ENCODE peak calls at places on chromosomes 6 and 20, in six cellular contexts. N is psoas muscle, J is colonic mucosa, E is GM12865, G is endothelial cell, W is AG04450. P is an unnamed sample.

GRCh38 chr6:137218473-137218916 is 690 bp downstream of the IFNGR1 start:
- DNase-seq in G (no peak), E (peak; percentile 68), W (no peak), J (peak; percentile 57), N (peak; percentile 67), P (peak; percentile 76)

GRCh38 chr6:98041072-98041471 is 758.1 kb upstream of the MMS22L start:
- DNase-seq in N (no peak), J (no peak), E (no peak), W (no peak), G (no peak), P (no peak)

GRCh38 chr6:127102299-127102698 is 16.2 kb upstream of the RSPO3 start:
- DNase-seq in J (no peak), N (no peak), E (no peak), G (no peak), W (peak; percentile 49), P (no peak)

GRCh38 chr20:2237059-2237458 is 58.7 kb upstream of the TGM3 start:
- DNase-seq in E (no peak), J (peak; percentile 39), W (peak; percentile 67), N (peak; percentile 76), G (no peak), P (no peak)

GRCh38 chr6:29531668-29532067 is 27.9 kb downstream of the UBD start:
- DNase-seq in W (no peak), E (no peak), N (no peak), J (no peak), G (no peak), P (peak; percentile 59)

GRCh38 chr20:24968278-24968677 is 19.2 kb downstream of the CST7 start:
- DNase-seq in W (no peak), N (no peak), J (no peak), E (no peak), G (no peak), P (no peak)

GRCh38 chr6:7650876-7651275 is 60.9 kb downstream of the SNRNP48 start:
- DNase-seq in G (no peak), N (no peak), E (no peak), J (no peak), W (no peak), P (no peak)

GRCh38 chr6:139539852-139540251 is 165.4 kb upstream of the CITED2 start:
- DNase-seq in G (no peak), E (no peak), J (no peak), W (peak; percentile 95), N (peak; percentile 88), P (no peak)

GRCh38 chr6:34990971-34991560 is 102.0 kb downstream of the ANKS1A start:
- DNase-seq in J (no peak), E (no peak), W (peak; percentile 53), N (no peak), G (no peak), P (no peak)

GRCh38 chr6:45074423-45074822 is 253.7 kb upstream of the RUNX2 start:
- DNase-seq in E (no peak), W (no peak), G (no peak), N (no peak), J (no peak), P (no peak)

GRCh38 chr6:93419304-93420162 is at the start of gene EPHA7:
- DNase-seq in E (peak; percentile 72), J (peak; percentile 90), W (peak; percentile 8), N (peak; percentile 94), G (peak; percentile 99), P (peak; percentile 46)

GRCh38 chr6:73079978-73080377 is 145.3 kb downstream of the KHDC1L start:
- DNase-seq in W (no peak), G (no peak), J (no peak), N (no peak), E (peak; percentile 28), P (no peak)

GRCh38 chr6:139960676-139961075 is 586.2 kb upstream of the CITED2 start:
- DNase-seq in G (no peak), N (no peak), W (no peak), E (no peak), J (no peak), P (no peak)

GRCh38 chr6:116090251-116090650 is 10.4 kb upstream of the NT5DC1 start:
- DNase-seq in E (peak; percentile 87), N (no peak), G (no peak), J (no peak), W (no peak), P (peak; percentile 10)

GRCh38 chr6:52815167-52816092 is 11.8 kb upstream of the GSTA1 start:
- DNase-seq in W (no peak), G (peak; percentile 57), N (no peak), E (peak; percentile 44), J (peak; percentile 59), P (peak; percentile 54)

GRCh38 chr20:3786126-3786484 is 435 bp downstream of the CENPB start:
- DNase-seq in W (no peak), G (peak; percentile 54), J (no peak), E (peak; percentile 73), N (peak; percentile 81), P (peak; percentile 59)

GRCh38 chr20:25418779-25419178 is 11.3 kb downstream of the GINS1 start:
- DNase-seq in G (no peak), W (no peak), E (no peak), J (no peak), N (no peak), P (no peak)

GRCh38 chr20:9200620-9201019 is 131.7 kb downstream of the PLCB4 start:
- DNase-seq in E (no peak), J (no peak), G (no peak), N (no peak), W (no peak), P (no peak)

GRCh38 chr6:145705561-145705960 is 29.8 kb downstream of the EPM2A start:
- DNase-seq in E (no peak), G (no peak), N (no peak), W (no peak), J (no peak), P (no peak)

GRCh38 chr6:29705389-29706231 is 17.6 kb upstream of the HLA-F start:
- DNase-seq in E (no peak), N (no peak), W (peak; percentile 15), J (peak; percentile 49), G (peak; percentile 48), P (no peak)

GRCh38 chr6:166596741-166597507 is 10.4 kb upstream of the RAMACL start:
- DNase-seq in E (no peak), G (no peak), J (no peak), W (no peak), N (no peak), P (no peak)

GRCh38 chr6:98146656-98147055 is 687.7 kb upstream of the POU3F2 start:
- DNase-seq in J (no peak), G (no peak), E (no peak), W (no peak), N (no peak), P (no peak)

GRCh38 chr20:60977896-60978295 is 274.2 kb upstream of the CDH4 start:
- DNase-seq in G (no peak), E (no peak), N (no peak), J (no peak), W (no peak), P (no peak)

GRCh38 chr20:47681977-47682812 is 103.1 kb downstream of the SULF2 start:
- DNase-seq in J (no peak), G (no peak), E (no peak), N (peak; percentile 79), W (no peak), P (no peak)

GRCh38 chr20:53402233-53403005 is 191.2 kb downstream of the ZNF217 start:
- DNase-seq in J (no peak), G (no peak), W (no peak), N (no peak), E (no peak), P (peak; percentile 30)

DNA sequence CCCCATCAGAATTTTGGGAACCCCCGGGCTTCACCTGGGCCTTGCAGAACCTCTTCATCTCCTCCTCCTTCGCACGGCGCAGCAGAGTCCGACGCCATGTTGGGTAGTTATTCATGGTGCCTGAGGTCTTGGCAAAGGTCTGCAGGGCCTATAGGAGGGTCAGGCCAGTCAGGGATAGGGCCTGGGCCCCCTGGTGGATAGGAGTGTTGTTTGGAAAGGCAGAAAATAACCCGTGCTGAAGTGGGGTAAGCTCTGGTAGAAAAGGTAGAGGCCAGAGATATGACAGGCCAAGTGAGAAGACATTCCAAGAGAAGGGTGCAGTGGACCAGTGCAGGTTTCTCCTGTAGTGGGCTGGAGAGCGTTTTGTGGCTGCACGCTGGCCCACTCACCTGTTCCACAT is 4.9 kb downstream of the SMPD2 start:
- DNase-seq in N (no peak), J (no peak), E (no peak), G (no peak), W (no peak), P (no peak)
- TF ChIP-seq CTCF in N (no peak), J (no peak), E (peak; percentile 8), G (no peak), W (no peak), P (no peak)

DNA sequence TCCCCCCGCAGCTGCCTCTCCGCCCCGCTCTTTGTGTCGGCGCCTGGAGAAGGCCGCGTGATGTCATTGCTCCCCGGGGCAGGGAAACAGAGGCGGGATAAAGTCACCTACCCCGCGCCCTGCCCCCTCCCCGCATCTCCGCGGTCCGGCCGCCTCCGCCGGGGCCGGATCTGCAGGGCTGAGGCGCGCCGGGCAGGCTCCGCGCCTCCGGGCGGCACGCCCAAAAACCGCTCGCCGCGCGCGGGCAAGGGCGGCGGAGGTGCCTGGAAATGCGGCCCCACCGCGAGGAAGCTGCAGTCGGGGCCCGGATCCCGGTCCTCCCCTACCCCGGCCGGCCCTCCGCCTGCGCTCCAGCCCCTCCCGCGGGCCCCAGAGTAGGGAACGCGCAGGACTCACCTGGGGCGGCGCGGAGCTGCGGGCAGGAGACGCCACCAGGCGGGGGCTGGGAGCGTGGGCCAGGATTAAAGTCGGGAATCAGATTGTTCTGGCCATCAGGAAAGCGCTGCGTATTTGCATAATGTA is at the start of gene FAXC:
- DNase-seq in E (no peak), N (peak; percentile 47), G (peak; percentile 38), J (peak; percentile 47), W (no peak), P (peak; percentile 12)
- TF ChIP-seq CTCF in E (peak; percentile 5), N (peak; percentile 6), G (no peak), J (peak; percentile 16), W (peak; percentile 24), P (no peak)

GRCh38 chr6:123625697-123626096 is 11.1 kb downstream of the TRDN start:
- DNase-seq in N (no peak), W (no peak), E (no peak), G (no peak), J (no peak), P (no peak)

GRCh38 chr6:123635144-123635543 is 1.6 kb downstream of the TRDN start:
- DNase-seq in J (no peak), E (no peak), G (no peak), W (no peak), N (no peak), P (no peak)

GRCh38 chr6:123629234-123629941 is 7.4 kb downstream of the TRDN start:
- DNase-seq in W (no peak), G (no peak), N (no peak), E (no peak), J (no peak), P (no peak)
- TF ChIP-seq CTCF in W (no peak), G (no peak), N (no peak), E (no peak), J (no peak), P (no peak)

GRCh38 chr6:130037207-130037811 is 18.9 kb downstream of the L3MBTL3 start:
- DNase-seq in J (no peak), W (no peak), N (no peak), G (no peak), E (no peak), P (no peak)
- TF ChIP-seq CTCF in J (peak; percentile 30), W (peak; percentile 51), N (peak; percentile 35), G (peak; percentile 95), E (peak; percentile 23), P (peak; percentile 79)

P was measured in activated CD8-positive, alpha-beta T cell treated with anti-CD3 and anti-CD28 coated beads for 36 hours.